ENCODE peak calls at places on chromosomes 4 and X, in four cellular contexts. Q, I, S and G are unnamed samples.

GRCh38 chr4:152095701-152096070 is 334.9 kb upstream of the GATB start:
- DNase-seq in Q (no peak), I (no peak), S (no peak), G (no peak)

GRCh38 chr4:121380448-121381147 is at the start of gene QRFPR:
- DNase-seq in S (no peak), Q (no peak), I (peak; percentile 30), G (peak; percentile 59)

GRCh38 chr4:177235026-177235425 is 74.6 kb upstream of the NEIL3 start:
- DNase-seq in S (no peak), Q (no peak), I (no peak), G (no peak)

GRCh38 chr4:128287159-128287870 is at the start of gene PGRMC2:
- DNase-seq in S (peak; percentile 6), Q (peak; percentile 2), I (peak; percentile 25), G (no peak)

GRCh38 chr4:66059131-66059530 is 388.8 kb upstream of the EPHA5 start:
- DNase-seq in Q (no peak), I (no peak), S (no peak), G (no peak)

GRCh38 chr4:30721353-30722091 is 1.4 kb downstream of the PCDH7 start:
- DNase-seq in I (peak; percentile 61), S (no peak), Q (no peak), G (peak; percentile 78)

GRCh38 chr4:110849461-110849860 is 226.6 kb upstream of the PITX2 start:
- DNase-seq in I (no peak), Q (no peak), S (no peak), G (no peak)

GRCh38 chrX:44025611-44026010 is 52.4 kb upstream of the NDP start:
- DNase-seq in Q (no peak), S (no peak), I (no peak), G (no peak)

GRCh38 chrX:848366-848765 is 217.8 kb downstream of the SHOX start:
- DNase-seq in I (no peak), Q (no peak), S (no peak), G (no peak)

GRCh38 chrX:142089193-142089592 is 115.9 kb downstream of the MAGEC2 start:
- DNase-seq in S (no peak), I (no peak), Q (no peak), G (no peak)

GRCh38 chr4:40864531-40864930 is 114.8 kb downstream of the NSUN7 start:
- DNase-seq in I (no peak), Q (no peak), S (no peak), G (no peak)

GRCh38 chr4:74018771-74019170 is 19.7 kb downstream of the CXCL3 start:
- DNase-seq in S (no peak), Q (no peak), I (no peak), G (no peak)

GRCh38 chr4:181564616-181565015 is 678.6 kb upstream of the TENM3 start:
- DNase-seq in I (no peak), Q (no peak), S (no peak), G (no peak)

GRCh38 chr4:88144866-88145300 is 13.6 kb downstream of the ABCG2 start:
- DNase-seq in S (no peak), Q (no peak), I (no peak), G (no peak)